ENCODE peak calls at places on chromosomes 16 and 17, in nine cellular contexts. R is transverse colon; T is stimulated activated CD4-positive, alpha-beta T cell treated with anti-CD3 and anti-CD28 coated beads, Interleukin-15, amount 100 ng/mL, for 1 hour; G is activated CD4-positive, alpha-beta T cell treated with anti-CD3 and anti-CD28 coated beads, Interleukin-2, amount 10 ng/mL, durations not matched to agents 24 days and 14 days; F is kidney glomerular epithelial cell; I is AG08395; N is HFFc6; L is hippocampal formation; E is iris pigment epithelial cell. H is an unnamed sample.

GRCh38 chr16:82653550-82654511 is 27.1 kb downstream of the CDH13 start:
- DNase-seq in F (peak), L (no peak), E (peak), R (no peak), I (peak), G (peak), T (no peak), N (peak), H (peak)

GRCh38 chr16:29816694-29817441 is 916 bp downstream of the PAGR1 start:
- DNase-seq in L (no peak), I (peak), R (peak), G (peak), T (no peak), N (peak), E (peak), F (peak), H (peak)

GRCh38 chr16:85627835-85628556 is 14.9 kb downstream of the GSE1 start:
- DNase-seq in N (no peak), L (no peak), R (no peak), G (no peak), I (no peak), F (no peak), T (no peak), E (no peak), H (no peak)

GRCh38 chr17:3805581-3805980 is 4.6 kb upstream of the ITGAE start:
- DNase-seq in L (no peak), F (no peak), N (no peak), T (no peak), I (no peak), G (no peak), R (no peak), E (no peak), H (no peak)

GRCh38 chr17:72942594-72942993 is 149.9 kb downstream of the SLC39A11 start:
- DNase-seq in F (no peak), R (no peak), E (no peak), G (no peak), N (no peak), T (no peak), L (no peak), I (no peak), H (no peak)

GRCh38 chr17:2940352-2940751 is 123.1 kb downstream of the OR1D5 start:
- DNase-seq in F (no peak), I (peak), L (peak), G (no peak), R (no peak), T (no peak), E (no peak), N (no peak), H (no peak)

GRCh38 chr16:1884155-1884760 is 12.3 kb upstream of the MEIOB start:
- DNase-seq in N (no peak), T (no peak), E (peak), R (peak), F (no peak), L (no peak), I (no peak), G (no peak), H (no peak)

GRCh38 chr17:19372004-19372365 is 6.3 kb upstream of the MAPK7 start:
- DNase-seq in G (no peak), F (no peak), T (no peak), R (no peak), L (no peak), N (no peak), I (no peak), E (no peak), H (no peak)

GRCh38 chr17:2369551-2370210 is 31.2 kb downstream of the MNT start:
- DNase-seq in E (peak), T (no peak), N (no peak), F (no peak), G (no peak), I (no peak), L (no peak), R (no peak), H (no peak)

GRCh38 chr17:42067371-42068180 is 17.2 kb upstream of the C17orf113 start:
- DNase-seq in G (peak), T (peak), F (no peak), R (peak), L (no peak), E (peak), N (peak), I (peak), H (no peak)

GRCh38 chr17:64702815-64703214 is 40.7 kb upstream of the SMURF2 start:
- DNase-seq in G (no peak), F (no peak), T (no peak), N (no peak), R (no peak), L (no peak), I (no peak), E (no peak), H (no peak)

GRCh38 chr16:75116081-75116910 is at the start of gene LDHD:
- DNase-seq in I (peak), T (no peak), R (peak), F (peak), N (peak), E (peak), G (peak), L (peak), H (no peak)

GRCh38 chr16:55398683-55399230 is 74.8 kb downstream of the IRX6 start:
- DNase-seq in G (no peak), L (no peak), T (no peak), R (no peak), F (no peak), I (no peak), N (no peak), E (no peak), H (no peak)

GRCh38 chr17:50466371-50467113 is 2.1 kb downstream of the CHAD start:
- DNase-seq in I (no peak), E (no peak), G (no peak), L (no peak), N (no peak), T (no peak), F (no peak), R (peak), H (no peak)

GRCh38 chr17:57707892-57708291 is 37.2 kb downstream of the CCDC182 start:
- DNase-seq in E (no peak), I (no peak), F (no peak), T (no peak), R (no peak), L (no peak), G (no peak), N (no peak), H (no peak)

GRCh38 chr16:71746442-71747046 is 22.0 kb upstream of the PHLPP2 start:
- DNase-seq in I (peak), T (no peak), G (peak), R (no peak), F (peak), L (peak), E (peak), N (peak), H (peak)

GRCh38 chr16:53680756-53681155 is 22.9 kb downstream of the RPGRIP1L start:
- DNase-seq in G (no peak), T (no peak), N (no peak), F (no peak), R (no peak), E (peak), L (no peak), I (no peak), H (no peak)

GRCh38 chr16:87789437-87790277 is 23.9 kb upstream of the KLHDC4 start:
- DNase-seq in E (peak), T (no peak), I (peak), L (no peak), G (no peak), N (peak), R (no peak), F (peak), H (no peak)

GRCh38 chr16:3170440-3171180 is 17.4 kb upstream of the OR1F1 start:
- DNase-seq in G (peak), R (no peak), T (no peak), F (no peak), E (no peak), N (no peak), I (no peak), L (no peak), H (no peak)

GRCh38 chr17:69430488-69430887 is 16.0 kb downstream of the MAP2K6 start:
- DNase-seq in G (no peak), I (no peak), F (no peak), R (no peak), L (no peak), E (peak), N (no peak), T (no peak), H (no peak)

GRCh38 chr17:72860778-72861177 is 231.7 kb downstream of the SLC39A11 start:
- DNase-seq in E (no peak), T (no peak), R (no peak), F (no peak), N (no peak), L (no peak), I (no peak), G (no peak), H (no peak)

GRCh38 chr16:50941651-50942050 is 199.8 kb downstream of the CYLD start:
- DNase-seq in T (no peak), R (no peak), E (no peak), F (no peak), L (no peak), I (no peak), N (no peak), G (no peak), H (no peak)

GRCh38 chr17:49994085-49995054 is 654 bp downstream of the DLX3 start:
- DNase-seq in F (no peak), N (no peak), T (no peak), I (no peak), E (no peak), R (no peak), L (no peak), G (peak), H (no peak)

GRCh38 chr16:30183961-30184429 is 593 bp downstream of the CORO1A start:
- DNase-seq in N (no peak), I (no peak), E (no peak), L (no peak), G (peak), F (no peak), R (peak), T (peak), H (peak)

GRCh38 chr17:79902146-79902791 is 63.0 kb upstream of the CBX4 start:
- DNase-seq in L (no peak), R (no peak), F (no peak), G (no peak), I (no peak), E (no peak), N (no peak), T (no peak), H (no peak)

GRCh38 chr16:84277244-84277823 is 17.3 kb upstream of the WFDC1 start:
- DNase-seq in E (peak), R (peak), T (peak), N (peak), I (peak), F (peak), L (peak), G (peak), H (peak)

GRCh38 chr16:51161440-51162195 is 10.5 kb upstream of the SALL1 start:
- DNase-seq in N (peak), I (peak), L (no peak), E (peak), T (no peak), G (no peak), F (no peak), R (no peak), H (no peak)